ENCODE peak calls at places on chromosomes 3 and 15, in nine cellular contexts. Z is NAMALWA; N is activated effector memory CD4-positive, alpha-beta T cell treated with anti-CD3 and anti-CD28 coated beads, Interleukin-2, amount 50 U/mL, for 16 hours; Y is aorta; R is anterior cingulate cortex; S is NCI-H774; D is GM12864; U is ovary; K is lower leg skin. O is an unnamed sample.

GRCh38 chr15:94324835-94325767 is 93.7 kb downstream of the MCTP2 start:
- DNase-seq in D (no peak), R (no peak), S (no peak), U (no peak), Z (peak), Y (peak), N (no peak), K (no peak), O (no peak)

GRCh38 chr3:5053021-5053831 is 68.9 kb upstream of the ARL8B start:
- DNase-seq in D (no peak), Z (no peak), R (no peak), U (peak), S (no peak), Y (peak), K (no peak), N (no peak), O (peak)

GRCh38 chr3:69081583-69082262 is 1.6 kb upstream of the UBA3 start:
- DNase-seq in D (no peak), S (no peak), Y (no peak), N (no peak), K (no peak), U (no peak), R (no peak), Z (peak), O (peak)

GRCh38 chr3:108119398-108120109 is 28.7 kb upstream of the CD47 start:
- DNase-seq in Y (no peak), R (no peak), U (no peak), Z (no peak), N (no peak), K (no peak), S (no peak), D (no peak), O (no peak)

GRCh38 chr3:23481660-23482278 is 278.6 kb downstream of the UBE2E2 start:
- DNase-seq in R (no peak), U (no peak), S (no peak), N (no peak), Z (no peak), K (no peak), D (no peak), Y (no peak), O (no peak)

GRCh38 chr15:45393851-45394250 is 15.5 kb upstream of the GATM start:
- DNase-seq in R (no peak), D (no peak), Z (peak), Y (no peak), K (no peak), S (no peak), N (no peak), U (no peak), O (peak)

GRCh38 chr3:126551839-126552687 is 6.7 kb downstream of the C3orf22 start:
- DNase-seq in U (no peak), K (peak), Y (peak), Z (no peak), S (no peak), N (peak), R (no peak), D (no peak), O (no peak)

GRCh38 chr15:24747376-24747775 is 71.8 kb downstream of the NPAP1 start:
- DNase-seq in N (no peak), S (no peak), Y (no peak), Z (no peak), R (no peak), D (no peak), K (no peak), U (no peak), O (no peak)

GRCh38 chr3:158845748-158846350 is 44.0 kb downstream of the MFSD1 start:
- DNase-seq in Y (no peak), Z (peak), U (peak), D (no peak), N (no peak), R (no peak), S (peak), K (no peak), O (peak)

GRCh38 chr3:66989860-66990696 is 8.0 kb upstream of the KBTBD8 start:
- DNase-seq in S (no peak), U (no peak), N (no peak), D (peak), R (no peak), K (no peak), Y (no peak), Z (peak), O (peak)

O was measured in PC-3.